ENCODE peak calls at places on chromosome 20, in ten cellular contexts. H is GM23248; A is fibroblast of mammary gland; I is stimulated activated CD4-positive, alpha-beta T cell treated with anti-CD3 and anti-CD28 coated beads, Interleukin-1b, Interleukin-23, amount 100 ng/mL, for 1 hour; R is T-helper 2 cell; S is AG04449; Z is activated T-helper 1 cell treated with Interleukin-2 at 50 U/mL for 16 hours; U is GM13977; K is NCI-H1092 treated with DMSO at 0.1 percent for 48 hours; Q is anterior cingulate cortex. G is an unnamed sample.

GRCh38 chr20:1537731-1538058 is 19.8 kb downstream of the SIRPD start:
- DNase-seq in U (peak), R (no peak), S (no peak), I (no peak), Q (no peak), Z (no peak), H (no peak), K (no peak), A (no peak), G (no peak)

GRCh38 chr20:7031222-7031621 is 263.7 kb downstream of the BMP2 start:
- DNase-seq in R (no peak), Z (no peak), A (no peak), I (no peak), K (no peak), H (peak), S (no peak), Q (no peak), U (no peak), G (no peak)

GRCh38 chr20:35263609-35264223 is 14.2 kb downstream of the MMP24OS start:
- DNase-seq in H (no peak), A (no peak), S (no peak), K (no peak), Q (no peak), Z (no peak), R (no peak), I (no peak), U (no peak), G (no peak)

GRCh38 chr20:1618479-1618878 is 1.3 kb downstream of the SIRPB1 start:
- DNase-seq in H (no peak), R (no peak), I (no peak), A (no peak), U (no peak), Q (no peak), S (no peak), K (no peak), Z (no peak), G (no peak)

GRCh38 chr20:41748756-41749582 is 130.8 kb upstream of the CHD6 start:
- DNase-seq in I (no peak), S (no peak), Q (no peak), U (no peak), Z (no peak), H (no peak), R (no peak), A (no peak), K (no peak), G (no peak)

GRCh38 chr20:53691060-53691810 is 97.6 kb upstream of the ZNF217 start:
- DNase-seq in R (no peak), Q (no peak), H (peak), Z (no peak), I (no peak), A (peak), U (no peak), K (no peak), S (no peak), G (no peak)

GRCh38 chr20:31690124-31690666 is 32.5 kb downstream of the BCL2L1 start:
- DNase-seq in Z (no peak), I (no peak), S (no peak), H (no peak), K (no peak), A (no peak), R (no peak), Q (no peak), U (no peak), G (no peak)

GRCh38 chr20:10670521-10671220 is 3.1 kb downstream of the JAG1 start:
- DNase-seq in R (no peak), S (no peak), I (no peak), Q (no peak), K (no peak), Z (no peak), A (no peak), H (no peak), U (peak), G (no peak)

GRCh38 chr20:17611540-17612286 is 41.8 kb downstream of the DSTN start:
- DNase-seq in K (no peak), H (peak), Z (no peak), Q (no peak), S (no peak), U (peak), R (no peak), I (no peak), A (peak), G (no peak)